ENCODE peak calls at places on chromosomes 2 and 18, in ten cellular contexts. K, J, Z, S, T, O, D, M, H and F are unnamed samples.

GRCh38 chr2:181787310-181788048 is 104.1 kb upstream of the ITPRID2 start:
- DNase-seq in K (no peak), J (no peak), Z (no peak), S (no peak), T (no peak), O (no peak), D (no peak), M (no peak), H (no peak), F (no peak)

GRCh38 chr2:47002480-47003381 is 87.1 kb upstream of the MCFD2 start:
- DNase-seq in K (no peak), J (no peak), Z (no peak), S (no peak), T (no peak), O (peak; percentile 44), D (no peak), M (no peak), H (no peak), F (no peak)

GRCh38 chr2:29363111-29363510 is 247.9 kb downstream of the CLIP4 start:
- DNase-seq in K (no peak), J (no peak), Z (no peak), S (no peak), T (no peak), O (no peak), D (no peak), M (no peak), H (no peak), F (no peak)

GRCh38 chr2:176421291-176422050 is 152.2 kb downstream of the MTX2 start:
- DNase-seq in K (no peak), J (no peak), Z (peak; percentile 40), S (no peak), T (no peak), O (no peak), D (no peak), M (no peak), H (no peak), F (no peak)

GRCh38 chr2:46643493-46643892 is 164.1 kb downstream of the TMEM247 start:
- DNase-seq in K (no peak), J (no peak), Z (no peak), S (no peak), T (peak; percentile 55), O (no peak), D (no peak), M (no peak), H (no peak), F (no peak)

GRCh38 chr2:98912221-98912851 is 23.7 kb downstream of the CRACDL start:
- DNase-seq in K (no peak), J (no peak), Z (peak; percentile 89), S (no peak), T (peak; percentile 56), O (peak; percentile 47), D (no peak), M (peak; percentile 80), H (peak; percentile 60), F (peak; percentile 79)

GRCh38 chr18:49811151-49811938 is 2.0 kb downstream of the ACAA2 start:
- DNase-seq in K (no peak), J (no peak), Z (no peak), S (peak; percentile 22), T (no peak), O (no peak), D (no peak), M (no peak), H (no peak), F (no peak)

GRCh38 chr2:62774555-62775366 is 69.2 kb downstream of the EHBP1 start:
- DNase-seq in K (no peak), J (no peak), Z (peak; percentile 63), S (no peak), T (no peak), O (no peak), D (peak; percentile 78), M (no peak), H (no peak), F (no peak)

GRCh38 chr18:78740876-78741275 is 238.7 kb upstream of the SALL3 start:
- DNase-seq in K (peak; percentile 22), J (no peak), Z (no peak), S (no peak), T (no peak), O (no peak), D (no peak), M (no peak), H (no peak), F (peak; percentile 63)

GRCh38 chr2:64201086-64201627 is 56.9 kb upstream of the PELI1 start:
- DNase-seq in K (no peak), J (no peak), Z (no peak), S (no peak), T (no peak), O (no peak), D (no peak), M (no peak), H (no peak), F (no peak)

GRCh38 chr2:13583609-13584008 is 866.9 kb downstream of the TRIB2 start:
- DNase-seq in K (no peak), J (no peak), Z (no peak), S (no peak), T (no peak), O (no peak), D (no peak), M (no peak), H (no peak), F (no peak)

GRCh38 chr2:218447072-218447471 is 28.1 kb downstream of the VIL1 start:
- DNase-seq in K (no peak), J (no peak), Z (no peak), S (no peak), T (no peak), O (no peak), D (no peak), M (no peak), H (no peak), F (no peak)

GRCh38 chr18:62436636-62437519 is 85.9 kb upstream of the ZCCHC2 start:
- DNase-seq in K (peak; percentile 59), J (peak; percentile 80), Z (peak; percentile 56), S (peak; percentile 71), T (no peak), O (peak; percentile 81), D (no peak), M (no peak), H (peak; percentile 82), F (peak; percentile 93)

GRCh38 chr18:62438876-62439275 is 83.9 kb upstream of the ZCCHC2 start:
- DNase-seq in K (no peak), J (no peak), Z (no peak), S (no peak), T (no peak), O (no peak), D (no peak), M (no peak), H (no peak), F (no peak)

GRCh38 chr18:62438402-62438801 is 84.4 kb upstream of the ZCCHC2 start:
- DNase-seq in K (no peak), J (no peak), Z (no peak), S (no peak), T (no peak), O (no peak), D (peak; percentile 53), M (no peak), H (no peak), F (no peak)

GRCh38 chr18:62435435-62436031 is 87.3 kb upstream of the ZCCHC2 start:
- DNase-seq in K (no peak), J (no peak), Z (no peak), S (peak; percentile 45), T (no peak), O (no peak), D (peak; percentile 41), M (no peak), H (no peak), F (peak; percentile 14)

GRCh38 chr18:62437520-62438329 is 85.1 kb upstream of the ZCCHC2 start:
- DNase-seq in K (no peak), J (no peak), Z (no peak), S (peak; percentile 17), T (no peak), O (peak; percentile 28), D (no peak), M (no peak), H (no peak), F (peak; percentile 90)
- TF ChIP-seq POLR2A in K (no peak), J (no peak), Z (no peak), S (no peak), T (no peak), O (no peak), D (no peak), M (no peak), H (peak; percentile 46), F (no peak)

GRCh38 chr2:207530160-207531023 is 630 bp downstream of the CREB1 start:
- DNase-seq in K (no peak), J (no peak), Z (no peak), S (peak; percentile 58), T (peak; percentile 31), O (peak; percentile 61), D (peak; percentile 30), M (peak; percentile 30), H (peak; percentile 45), F (no peak)
- TF ChIP-seq POLR2A in K (peak; percentile 34), J (no peak), Z (no peak), S (peak; percentile 3), T (no peak), O (no peak), D (no peak), M (no peak), H (peak; percentile 54), F (no peak)

DNA sequence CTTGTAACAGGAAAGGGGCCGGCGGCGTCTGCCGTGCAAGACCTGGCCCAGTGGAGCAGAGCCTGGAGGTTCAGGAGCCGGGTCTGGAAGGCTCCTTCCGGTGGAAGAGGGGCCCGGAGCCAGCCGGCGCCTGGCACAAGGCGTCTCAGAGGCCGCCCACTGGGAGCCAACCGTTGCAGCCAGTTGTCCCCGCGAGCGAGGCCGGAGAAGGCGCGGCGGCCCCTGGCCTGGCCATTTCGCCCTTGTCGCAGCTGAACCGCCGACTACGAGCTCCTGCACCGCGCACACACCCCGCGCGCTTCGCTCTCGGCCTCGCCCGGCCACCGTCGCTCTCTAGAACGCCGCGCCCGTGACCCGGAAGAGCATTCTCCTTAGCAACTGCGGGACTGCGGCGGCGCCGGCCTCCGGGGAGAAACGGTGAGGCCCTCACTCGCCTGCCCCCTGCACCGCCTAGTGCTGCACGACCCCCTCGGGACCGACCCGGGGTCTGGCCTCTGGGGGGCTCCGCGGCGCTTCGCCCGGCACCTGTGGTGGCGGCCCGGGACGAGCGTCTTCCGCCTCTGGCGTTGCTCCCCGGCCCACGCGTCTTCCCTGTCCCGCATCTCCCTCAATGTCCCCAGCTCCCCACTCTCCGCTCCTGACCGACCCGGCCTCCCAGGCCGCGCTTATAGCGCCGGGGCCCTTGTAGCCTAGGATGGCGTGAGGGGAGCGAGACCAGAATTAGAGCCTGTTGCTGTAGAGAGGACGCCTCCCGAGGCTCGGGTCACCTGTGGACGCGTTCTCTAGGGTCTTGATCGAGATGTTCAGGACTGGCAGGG is at the start of gene DIS3L2:
- DNase-seq in K (peak; percentile 66), J (peak; percentile 51), Z (peak; percentile 70), S (peak; percentile 85), T (peak; percentile 73), O (peak; percentile 87), D (peak; percentile 81), M (peak; percentile 81), H (peak; percentile 78), F (peak; percentile 92)
- TF ChIP-seq POLR2A in K (no peak), J (no peak), Z (peak; percentile 20), S (peak; percentile 59), T (peak; percentile 73), O (no peak), D (peak; percentile 80), M (peak; percentile 75), H (peak; percentile 71), F (no peak)

DNA sequence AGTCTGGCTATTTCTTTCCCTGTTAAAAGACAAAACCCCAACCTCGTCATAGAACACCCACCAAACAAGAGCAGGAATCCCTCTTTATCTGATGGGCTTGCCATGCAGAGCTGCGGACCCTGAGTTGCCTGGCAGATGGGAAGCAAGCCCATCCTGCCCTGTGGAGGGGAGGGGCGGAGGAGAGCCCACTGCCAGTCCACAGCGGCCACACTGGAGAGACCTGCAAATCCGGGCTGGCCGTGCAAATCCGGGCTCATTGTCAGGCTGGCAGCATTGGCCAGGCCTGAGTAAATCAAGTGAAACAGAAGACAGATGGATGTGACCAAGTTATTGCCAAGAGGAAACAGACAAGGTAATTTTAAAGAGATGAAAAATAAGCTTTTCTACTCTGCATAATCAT is 22.0 kb downstream of the MYL12B start:
- DNase-seq in K (no peak), J (no peak), Z (no peak), S (no peak), T (no peak), O (no peak), D (no peak), M (no peak), H (no peak), F (no peak)
- TF ChIP-seq POLR2A in K (no peak), J (no peak), Z (no peak), S (no peak), T (no peak), O (no peak), D (no peak), M (no peak), H (no peak), F (no peak)